ENCODE peak calls at places on chromosomes 7 and 10, in six cellular contexts. One of them, this sample, is unnamed.

GRCh38 chr7:66542528-66543373 is 85.9 kb upstream of the KCTD7 start:
- DNase-seq in activated CD4-positive, alpha-beta T cell treated with anti-CD3 and anti-CD28 coated beads, Interleukin-2, amount 50 U/mL, for 24 hours: no peak
- DNase-seq in NCI-H2029: no peak
- DNase-seq in Panc1: no peak
- DNase-seq in naive thymus-derived CD4-positive, alpha-beta T cell: no peak
- DNase-seq in NCI-H1417: no peak
- DNase-seq in this sample: no peak

GRCh38 chr7:33511735-33512134 is 382.4 kb downstream of the BBS9 start:
- DNase-seq in activated CD4-positive, alpha-beta T cell treated with anti-CD3 and anti-CD28 coated beads, Interleukin-2, amount 50 U/mL, for 24 hours: no peak
- DNase-seq in NCI-H1417: peak
- DNase-seq in NCI-H2029: no peak
- DNase-seq in Panc1: no peak
- DNase-seq in naive thymus-derived CD4-positive, alpha-beta T cell: no peak
- DNase-seq in this sample: no peak

GRCh38 chr7:92657391-92657790 is 67.2 kb upstream of the FAM133B start:
- DNase-seq in activated CD4-positive, alpha-beta T cell treated with anti-CD3 and anti-CD28 coated beads, Interleukin-2, amount 50 U/mL, for 24 hours: no peak
- DNase-seq in NCI-H1417: no peak
- DNase-seq in naive thymus-derived CD4-positive, alpha-beta T cell: no peak
- DNase-seq in Panc1: no peak
- DNase-seq in NCI-H2029: no peak
- DNase-seq in this sample: no peak

GRCh38 chr10:95183132-95183450 is 10.9 kb upstream of the ACSM6 start:
- DNase-seq in Panc1: no peak
- DNase-seq in naive thymus-derived CD4-positive, alpha-beta T cell: no peak
- DNase-seq in NCI-H1417: no peak
- DNase-seq in activated CD4-positive, alpha-beta T cell treated with anti-CD3 and anti-CD28 coated beads, Interleukin-2, amount 50 U/mL, for 24 hours: no peak
- DNase-seq in NCI-H2029: no peak
- DNase-seq in this sample: no peak

GRCh38 chr10:15879058-15879457 is 18.8 kb upstream of the MINDY3 start:
- DNase-seq in naive thymus-derived CD4-positive, alpha-beta T cell: peak
- DNase-seq in activated CD4-positive, alpha-beta T cell treated with anti-CD3 and anti-CD28 coated beads, Interleukin-2, amount 50 U/mL, for 24 hours: no peak
- DNase-seq in Panc1: no peak
- DNase-seq in NCI-H2029: no peak
- DNase-seq in NCI-H1417: peak
- DNase-seq in this sample: no peak

GRCh38 chr7:157474685-157475084 is 137.9 kb downstream of the DNAJB6 start:
- DNase-seq in NCI-H2029: no peak
- DNase-seq in NCI-H1417: no peak
- DNase-seq in activated CD4-positive, alpha-beta T cell treated with anti-CD3 and anti-CD28 coated beads, Interleukin-2, amount 50 U/mL, for 24 hours: no peak
- DNase-seq in Panc1: no peak
- DNase-seq in naive thymus-derived CD4-positive, alpha-beta T cell: no peak
- DNase-seq in this sample: no peak

GRCh38 chr7:51316666-51317581 is at the start of gene COBL:
- DNase-seq in NCI-H2029: peak
- DNase-seq in naive thymus-derived CD4-positive, alpha-beta T cell: no peak
- DNase-seq in activated CD4-positive, alpha-beta T cell treated with anti-CD3 and anti-CD28 coated beads, Interleukin-2, amount 50 U/mL, for 24 hours: no peak
- DNase-seq in NCI-H1417: no peak
- DNase-seq in Panc1: no peak
- DNase-seq in this sample: no peak

GRCh38 chr10:71847418-71847817 is 3.6 kb downstream of the PSAP start:
- DNase-seq in naive thymus-derived CD4-positive, alpha-beta T cell: no peak
- DNase-seq in Panc1: no peak
- DNase-seq in NCI-H2029: no peak
- DNase-seq in activated CD4-positive, alpha-beta T cell treated with anti-CD3 and anti-CD28 coated beads, Interleukin-2, amount 50 U/mL, for 24 hours: no peak
- DNase-seq in NCI-H1417: no peak
- DNase-seq in this sample: no peak

GRCh38 chr10:94092848-94093247 is 99.1 kb downstream of the PLCE1 start:
- DNase-seq in Panc1: no peak
- DNase-seq in naive thymus-derived CD4-positive, alpha-beta T cell: no peak
- DNase-seq in NCI-H2029: no peak
- DNase-seq in NCI-H1417: no peak
- DNase-seq in activated CD4-positive, alpha-beta T cell treated with anti-CD3 and anti-CD28 coated beads, Interleukin-2, amount 50 U/mL, for 24 hours: no peak
- DNase-seq in this sample: no peak

GRCh38 chr10:23202736-23203135 is 10.6 kb downstream of the PTF1A start:
- DNase-seq in naive thymus-derived CD4-positive, alpha-beta T cell: no peak
- DNase-seq in NCI-H2029: no peak
- DNase-seq in NCI-H1417: no peak
- DNase-seq in activated CD4-positive, alpha-beta T cell treated with anti-CD3 and anti-CD28 coated beads, Interleukin-2, amount 50 U/mL, for 24 hours: no peak
- DNase-seq in Panc1: no peak
- DNase-seq in this sample: no peak

GRCh38 chr10:120508393-120508792 is 51.4 kb downstream of the PLPP4 start:
- DNase-seq in naive thymus-derived CD4-positive, alpha-beta T cell: no peak
- DNase-seq in Panc1: no peak
- DNase-seq in activated CD4-positive, alpha-beta T cell treated with anti-CD3 and anti-CD28 coated beads, Interleukin-2, amount 50 U/mL, for 24 hours: no peak
- DNase-seq in NCI-H1417: no peak
- DNase-seq in NCI-H2029: no peak
- DNase-seq in this sample: no peak

GRCh38 chr7:69670701-69671100 is 72.4 kb downstream of the AUTS2 start:
- DNase-seq in NCI-H1417: no peak
- DNase-seq in activated CD4-positive, alpha-beta T cell treated with anti-CD3 and anti-CD28 coated beads, Interleukin-2, amount 50 U/mL, for 24 hours: no peak
- DNase-seq in NCI-H2029: no peak
- DNase-seq in naive thymus-derived CD4-positive, alpha-beta T cell: no peak
- DNase-seq in Panc1: no peak
- DNase-seq in this sample: no peak

GRCh38 chr10:58621379-58622077 is 108.9 kb downstream of the BICC1 start:
- DNase-seq in Panc1: no peak
- DNase-seq in NCI-H2029: no peak
- DNase-seq in NCI-H1417: no peak
- DNase-seq in naive thymus-derived CD4-positive, alpha-beta T cell: no peak
- DNase-seq in activated CD4-positive, alpha-beta T cell treated with anti-CD3 and anti-CD28 coated beads, Interleukin-2, amount 50 U/mL, for 24 hours: no peak
- DNase-seq in this sample: no peak

GRCh38 chr10:36089790-36090391 is 447.8 kb upstream of the FZD8 start:
- DNase-seq in Panc1: no peak
- DNase-seq in activated CD4-positive, alpha-beta T cell treated with anti-CD3 and anti-CD28 coated beads, Interleukin-2, amount 50 U/mL, for 24 hours: no peak
- DNase-seq in naive thymus-derived CD4-positive, alpha-beta T cell: no peak
- DNase-seq in NCI-H2029: no peak
- DNase-seq in NCI-H1417: no peak
- DNase-seq in this sample: no peak

GRCh38 chr7:30845426-30846135 is 66.1 kb upstream of the AQP1 start:
- DNase-seq in activated CD4-positive, alpha-beta T cell treated with anti-CD3 and anti-CD28 coated beads, Interleukin-2, amount 50 U/mL, for 24 hours: no peak
- DNase-seq in Panc1: no peak
- DNase-seq in NCI-H2029: no peak
- DNase-seq in NCI-H1417: no peak
- DNase-seq in naive thymus-derived CD4-positive, alpha-beta T cell: no peak
- DNase-seq in this sample: no peak

GRCh38 chr10:112793197-112793921 is 156.7 kb upstream of the TCF7L2 start:
- DNase-seq in NCI-H1417: no peak
- DNase-seq in activated CD4-positive, alpha-beta T cell treated with anti-CD3 and anti-CD28 coated beads, Interleukin-2, amount 50 U/mL, for 24 hours: no peak
- DNase-seq in NCI-H2029: no peak
- DNase-seq in Panc1: no peak
- DNase-seq in naive thymus-derived CD4-positive, alpha-beta T cell: no peak
- DNase-seq in this sample: no peak

GRCh38 chr7:41886257-41886905 is 183.5 kb upstream of the INHBA start:
- DNase-seq in NCI-H2029: no peak
- DNase-seq in naive thymus-derived CD4-positive, alpha-beta T cell: no peak
- DNase-seq in Panc1: no peak
- DNase-seq in NCI-H1417: no peak
- DNase-seq in activated CD4-positive, alpha-beta T cell treated with anti-CD3 and anti-CD28 coated beads, Interleukin-2, amount 50 U/mL, for 24 hours: no peak
- DNase-seq in this sample: no peak

GRCh38 chr10:77244746-77245145 is 392.9 kb downstream of the KCNMA1 start:
- DNase-seq in Panc1: no peak
- DNase-seq in activated CD4-positive, alpha-beta T cell treated with anti-CD3 and anti-CD28 coated beads, Interleukin-2, amount 50 U/mL, for 24 hours: no peak
- DNase-seq in NCI-H2029: no peak
- DNase-seq in NCI-H1417: no peak
- DNase-seq in naive thymus-derived CD4-positive, alpha-beta T cell: no peak
- DNase-seq in this sample: no peak

GRCh38 chr7:35650751-35651150 is 44.2 kb downstream of the HERPUD2 start:
- DNase-seq in NCI-H1417: no peak
- DNase-seq in activated CD4-positive, alpha-beta T cell treated with anti-CD3 and anti-CD28 coated beads, Interleukin-2, amount 50 U/mL, for 24 hours: no peak
- DNase-seq in NCI-H2029: no peak
- DNase-seq in Panc1: no peak
- DNase-seq in naive thymus-derived CD4-positive, alpha-beta T cell: no peak
- DNase-seq in this sample: no peak

GRCh38 chr10:28765641-28766040 is 88.3 kb downstream of the BAMBI start:
- DNase-seq in NCI-H1417: no peak
- DNase-seq in activated CD4-positive, alpha-beta T cell treated with anti-CD3 and anti-CD28 coated beads, Interleukin-2, amount 50 U/mL, for 24 hours: no peak
- DNase-seq in naive thymus-derived CD4-positive, alpha-beta T cell: no peak
- DNase-seq in NCI-H2029: no peak
- DNase-seq in Panc1: no peak
- DNase-seq in this sample: no peak

GRCh38 chr7:104956753-104957450 is 57.1 kb upstream of the KMT2E start:
- DNase-seq in NCI-H2029: no peak
- DNase-seq in activated CD4-positive, alpha-beta T cell treated with anti-CD3 and anti-CD28 coated beads, Interleukin-2, amount 50 U/mL, for 24 hours: no peak
- DNase-seq in NCI-H1417: no peak
- DNase-seq in naive thymus-derived CD4-positive, alpha-beta T cell: no peak
- DNase-seq in Panc1: peak
- DNase-seq in this sample: no peak

GRCh38 chr7:40733111-40733510 is 598.3 kb downstream of the SUGCT start:
- DNase-seq in NCI-H2029: no peak
- DNase-seq in naive thymus-derived CD4-positive, alpha-beta T cell: no peak
- DNase-seq in NCI-H1417: no peak
- DNase-seq in Panc1: no peak
- DNase-seq in activated CD4-positive, alpha-beta T cell treated with anti-CD3 and anti-CD28 coated beads, Interleukin-2, amount 50 U/mL, for 24 hours: no peak
- DNase-seq in this sample: no peak

GRCh38 chr7:48250441-48250951 is 79.2 kb downstream of the ABCA13 start:
- DNase-seq in Panc1: no peak
- DNase-seq in naive thymus-derived CD4-positive, alpha-beta T cell: no peak
- DNase-seq in NCI-H2029: no peak
- DNase-seq in activated CD4-positive, alpha-beta T cell treated with anti-CD3 and anti-CD28 coated beads, Interleukin-2, amount 50 U/mL, for 24 hours: no peak
- DNase-seq in NCI-H1417: no peak
- DNase-seq in this sample: no peak

GRCh38 chr10:127855976-127856375 is 36.8 kb downstream of the CLRN3 start:
- DNase-seq in naive thymus-derived CD4-positive, alpha-beta T cell: no peak
- DNase-seq in activated CD4-positive, alpha-beta T cell treated with anti-CD3 and anti-CD28 coated beads, Interleukin-2, amount 50 U/mL, for 24 hours: no peak
- DNase-seq in Panc1: no peak
- DNase-seq in NCI-H2029: no peak
- DNase-seq in NCI-H1417: no peak
- DNase-seq in this sample: no peak

GRCh38 chr10:97921581-97922377 is 72.1 kb downstream of the GOLGA7B start:
- DNase-seq in naive thymus-derived CD4-positive, alpha-beta T cell: no peak
- DNase-seq in activated CD4-positive, alpha-beta T cell treated with anti-CD3 and anti-CD28 coated beads, Interleukin-2, amount 50 U/mL, for 24 hours: no peak
- DNase-seq in NCI-H1417: no peak
- DNase-seq in Panc1: no peak
- DNase-seq in NCI-H2029: no peak
- DNase-seq in this sample: no peak

This sample was measured in anterior cingulate cortex.